ENCODE peak calls at places on chromosome X, in four cellular contexts. J is right lobe of liver, T is lower leg skin, F is GM12892. C is an unnamed sample.

GRCh38 chrX:50594788-50595187 is 124.2 kb upstream of the DGKK start:
- DNase-seq in J (no peak), T (no peak), F (no peak), C (no peak)

GRCh38 chrX:122238801-122239200 is 945.3 kb upstream of the GRIA3 start:
- DNase-seq in J (no peak), F (no peak), T (no peak), C (no peak)

GRCh38 chrX:10399152-10399741 is 221.1 kb downstream of the MID1 start:
- DNase-seq in F (no peak), T (no peak), J (no peak), C (no peak)

GRCh38 chrX:10171291-10171690 is 14.5 kb downstream of the CLCN4 start:
- DNase-seq in F (no peak), J (no peak), T (no peak), C (no peak)

GRCh38 chrX:49188468-49189076 is 2.4 kb upstream of the PRICKLE3 start:
- DNase-seq in T (no peak), F (no peak), J (no peak), C (no peak)

GRCh38 chrX:123860983-123861382 is 1.1 kb downstream of the XIAP start:
- DNase-seq in T (no peak), J (no peak), F (no peak), C (no peak)

GRCh38 chrX:154436597-154437397 is at the start of gene GDI1:
- DNase-seq in F (peak), T (no peak), J (no peak), C (peak)

GRCh38 chrX:130393451-130394074 is 8.1 kb upstream of the GPR119 start:
- DNase-seq in T (no peak), J (no peak), F (no peak), C (peak)

GRCh38 chrX:119784747-119785446 is 6.5 kb downstream of the RPL39 start:
- DNase-seq in T (no peak), J (no peak), F (no peak), C (no peak)

GRCh38 chrX:43745938-43746721 is 90.0 kb downstream of the MAOA start:
- DNase-seq in T (no peak), F (no peak), J (no peak), C (no peak)

GRCh38 chrX:65516756-65517155 is 17.8 kb downstream of the LAS1L start:
- DNase-seq in J (no peak), T (no peak), F (no peak), C (no peak)

GRCh38 chrX:20974326-20974725 is 399.9 kb upstream of the CNKSR2 start:
- DNase-seq in T (no peak), J (no peak), F (no peak), C (no peak)

GRCh38 chrX:40007746-40008705 is 89.7 kb downstream of the BCOR start:
- DNase-seq in T (no peak), J (no peak), F (no peak), C (no peak)

GRCh38 chrX:155745792-155746191 is 133.0 kb upstream of the TMLHE start:
- DNase-seq in J (no peak), T (no peak), F (no peak), C (no peak)

GRCh38 chrX:136219893-136220292 is 31.3 kb downstream of the MAP7D3 start:
- DNase-seq in J (no peak), F (no peak), T (no peak), C (no peak)

GRCh38 chrX:120769576-120770341 is 105.9 kb downstream of the CT47B1 start:
- DNase-seq in T (peak), J (no peak), F (no peak), C (no peak)

GRCh38 chrX:46715997-46716396 is 42.9 kb downstream of the SLC9A7 start:
- DNase-seq in F (no peak), J (no peak), T (no peak), C (no peak)

GRCh38 chrX:46712733-46713132 is 46.2 kb downstream of the SLC9A7 start:
- DNase-seq in F (no peak), J (no peak), T (no peak), C (no peak)

GRCh38 chrX:46713672-46714487 is 45.0 kb downstream of the SLC9A7 start:
- DNase-seq in F (no peak), T (no peak), J (no peak), C (no peak)

GRCh38 chrX:46710927-46711623 is 47.8 kb downstream of the SLC9A7 start:
- DNase-seq in J (no peak), F (no peak), T (no peak), C (no peak)

GRCh38 chrX:46715521-46715920 is 43.4 kb downstream of the SLC9A7 start:
- DNase-seq in F (no peak), T (no peak), J (no peak), C (no peak)
- TF ChIP-seq POLR2A in F (no peak), T (no peak), J (no peak), C (no peak)

DNA sequence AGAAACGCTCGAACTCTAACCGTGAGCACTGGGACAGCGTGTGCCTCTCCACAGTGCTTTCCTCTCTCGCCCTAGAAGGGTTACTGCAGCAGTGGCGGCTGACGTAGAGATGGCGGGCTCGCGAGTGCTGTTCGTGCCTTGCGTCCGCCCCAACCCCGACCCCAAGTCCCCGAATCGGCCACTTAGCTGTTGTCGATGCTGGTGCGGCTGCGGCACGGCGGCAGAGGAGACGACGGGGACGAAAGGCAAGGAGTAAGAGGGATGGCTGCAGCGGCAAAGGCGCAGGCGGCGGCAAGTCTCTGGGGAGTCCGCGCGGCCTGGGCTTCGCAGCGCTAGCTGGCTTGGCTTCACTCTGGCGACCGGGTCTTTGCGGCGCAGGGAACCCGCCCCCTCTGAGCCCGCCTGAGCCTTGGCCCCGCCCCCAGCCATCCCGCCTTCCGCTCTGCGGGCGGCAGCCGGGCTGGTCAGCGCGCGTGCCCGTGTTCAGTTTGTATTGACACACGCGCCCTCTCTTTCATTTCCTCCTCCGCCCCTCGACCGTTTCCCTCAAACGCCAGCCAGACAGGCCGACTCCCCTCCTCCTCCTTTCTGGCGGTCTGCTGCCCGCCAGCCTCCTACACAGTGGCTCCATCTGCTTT is at the start of gene SPIN4:
- DNase-seq in F (peak), T (peak), J (peak), C (peak)
- TF ChIP-seq POLR2A in F (peak), T (no peak), J (peak), C (peak)

GRCh38 chrX:30889147-30890125 is at the start of gene TAB3:
- DNase-seq in T (peak), J (peak), F (peak), C (peak)
- TF ChIP-seq POLR2A in T (no peak), J (peak), F (no peak), C (peak)

GRCh38 chrX:118181030-118181429 is 64.4 kb upstream of the KLHL13 start:
- DNase-seq in J (no peak), F (no peak), T (no peak), C (no peak)

GRCh38 chrX:118179718-118180117 is 63.1 kb upstream of the KLHL13 start:
- DNase-seq in F (no peak), J (no peak), T (no peak), C (no peak)

GRCh38 chrX:118177708-118178107 is 61.1 kb upstream of the KLHL13 start:
- DNase-seq in T (no peak), J (no peak), F (no peak), C (no peak)

GRCh38 chrX:118179161-118179560 is 62.6 kb upstream of the KLHL13 start:
- DNase-seq in T (no peak), F (no peak), J (no peak), C (no peak)

DNA sequence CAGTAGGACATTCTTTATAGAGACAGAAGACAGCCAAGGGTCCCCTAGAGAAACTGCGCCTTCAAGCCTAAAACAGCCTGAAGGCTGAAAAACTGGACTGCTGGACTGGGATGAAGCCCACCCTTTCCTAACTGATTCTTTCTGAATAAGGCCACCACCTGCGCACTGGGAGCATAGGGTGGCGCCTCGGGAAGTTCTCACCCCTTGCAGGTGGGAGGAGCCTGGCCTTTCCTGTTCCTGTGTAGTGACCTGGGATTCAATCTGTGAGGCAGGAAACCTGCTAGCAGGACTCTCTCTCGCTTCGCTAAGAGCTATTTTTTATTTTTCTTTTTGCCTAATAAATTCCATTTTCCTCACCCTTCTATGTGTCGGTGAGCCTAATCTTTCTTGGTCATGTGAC is 61.8 kb upstream of the KLHL13 start:
- DNase-seq in F (no peak), T (no peak), J (no peak), C (no peak)
- TF ChIP-seq POLR2A in F (no peak), T (no peak), J (no peak), C (no peak)

DNA sequence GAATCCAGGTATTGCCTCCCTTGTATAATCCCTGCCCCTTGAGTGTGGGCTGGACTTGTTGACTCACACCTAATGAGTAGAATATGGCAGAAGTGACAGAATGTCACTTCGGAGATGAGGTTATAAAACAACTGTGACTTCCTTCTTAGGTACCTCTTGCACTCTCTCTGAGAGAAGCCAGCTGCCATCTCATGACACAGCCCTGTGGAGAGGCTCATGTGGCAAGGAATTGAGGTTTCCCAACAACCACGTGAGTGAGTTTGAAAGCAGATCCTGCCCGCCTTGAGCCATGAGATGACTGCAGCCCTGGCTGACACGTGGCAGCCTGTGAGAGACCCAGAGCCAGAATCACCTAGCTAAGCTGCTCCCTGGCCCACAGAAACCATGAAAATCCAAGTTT is 13.5 kb downstream of the ASB11 start:
- DNase-seq in F (no peak), J (no peak), T (peak), C (no peak)
- TF ChIP-seq POLR2A in F (no peak), J (no peak), T (no peak), C (no peak)

GRCh38 chrX:2486476-2487133 is 14.2 kb downstream of the DHRSX start:
- DNase-seq in T (no peak), J (peak), F (no peak), C (no peak)
- TF ChIP-seq POLR2A in T (no peak), J (no peak), F (no peak), C (no peak)

C was measured in H54.